ENCODE peak calls at places on chromosomes 16 and 17, in nine cellular contexts. One of them, this sample, is unnamed. For H3K4me1, the result is how much of the 10 kb centered on the place peaks cover.

GRCh38 chr17:48612854-48613691 is 2.0 kb downstream of the HOXB8 start:
- DNase-seq in stomach: no peak
- DNase-seq in spleen: peak
- DNase-seq in body of pancreas: no peak
- DNase-seq in A549: peak
- DNase-seq in IMR-90: peak
- DNase-seq in prostate gland: no peak
- DNase-seq in vagina: no peak
- DNase-seq in HCT116: no peak
- DNase-seq in this sample: no peak

GRCh38 chr17:62916684-62917571 is 49.1 kb upstream of the TANC2 start:
- DNase-seq in A549: no peak
- DNase-seq in IMR-90: peak
- DNase-seq in prostate gland: no peak
- DNase-seq in body of pancreas: no peak
- DNase-seq in spleen: no peak
- DNase-seq in stomach: no peak
- DNase-seq in vagina: peak
- DNase-seq in HCT116: no peak
- DNase-seq in this sample: no peak

GRCh38 chr16:48057085-48057484 is 98.7 kb downstream of the ABCC12 start:
- DNase-seq in IMR-90: peak
- DNase-seq in vagina: no peak
- DNase-seq in stomach: no peak
- DNase-seq in HCT116: no peak
- DNase-seq in body of pancreas: no peak
- DNase-seq in spleen: no peak
- DNase-seq in prostate gland: no peak
- DNase-seq in A549: no peak
- DNase-seq in this sample: no peak

GRCh38 chr17:10171581-10171981 is 26.8 kb downstream of the GAS7 start:
- DNase-seq in A549: no peak
- DNase-seq in vagina: no peak
- DNase-seq in HCT116: no peak
- DNase-seq in stomach: no peak
- DNase-seq in prostate gland: no peak
- DNase-seq in IMR-90: peak
- DNase-seq in body of pancreas: no peak
- DNase-seq in spleen: no peak
- DNase-seq in this sample: no peak

GRCh38 chr17:68509151-68510057 is 2.8 kb upstream of the PRKAR1A start:
- DNase-seq in body of pancreas: peak
- DNase-seq in stomach: no peak
- DNase-seq in vagina: no peak
- DNase-seq in HCT116: no peak
- DNase-seq in prostate gland: no peak
- DNase-seq in spleen: peak
- DNase-seq in A549: no peak
- DNase-seq in IMR-90: no peak
- DNase-seq in this sample: no peak

GRCh38 chr17:74390680-74391653 is 23.7 kb downstream of the GPR142 start:
- DNase-seq in IMR-90: no peak
- DNase-seq in body of pancreas: no peak
- DNase-seq in prostate gland: no peak
- DNase-seq in HCT116: no peak
- DNase-seq in stomach: no peak
- DNase-seq in spleen: no peak
- DNase-seq in A549: no peak
- DNase-seq in vagina: no peak
- DNase-seq in this sample: no peak

GRCh38 chr17:79831367-79832210 is 7.7 kb downstream of the CBX4 start:
- DNase-seq in vagina: no peak
- DNase-seq in prostate gland: peak
- DNase-seq in HCT116: no peak
- DNase-seq in A549: peak
- DNase-seq in spleen: peak
- DNase-seq in stomach: peak
- DNase-seq in IMR-90: no peak
- DNase-seq in body of pancreas: peak
- DNase-seq in this sample: no peak

GRCh38 chr16:66290431-66290830 is 76.1 kb upstream of the CDH5 start:
- DNase-seq in spleen: no peak
- DNase-seq in stomach: no peak
- DNase-seq in HCT116: no peak
- DNase-seq in A549: no peak
- DNase-seq in prostate gland: no peak
- DNase-seq in body of pancreas: no peak
- DNase-seq in IMR-90: no peak
- DNase-seq in vagina: peak
- DNase-seq in this sample: no peak

GRCh38 chr16:69240336-69240735 is 53.4 kb downstream of the SNTB2 start:
- DNase-seq in vagina: no peak
- DNase-seq in IMR-90: peak
- DNase-seq in A549: no peak
- DNase-seq in stomach: no peak
- DNase-seq in spleen: no peak
- DNase-seq in prostate gland: no peak
- DNase-seq in body of pancreas: no peak
- DNase-seq in HCT116: no peak
- DNase-seq in this sample: no peak

GRCh38 chr17:56468840-56469239 is 124.7 kb upstream of the NOG start:
- DNase-seq in vagina: no peak
- DNase-seq in stomach: no peak
- DNase-seq in prostate gland: no peak
- DNase-seq in HCT116: no peak
- DNase-seq in body of pancreas: no peak
- DNase-seq in IMR-90: no peak
- DNase-seq in A549: no peak
- DNase-seq in spleen: no peak
- DNase-seq in this sample: no peak

GRCh38 chr16:55489119-55489955 is 10.3 kb downstream of the MMP2 start:
- DNase-seq in spleen: no peak
- DNase-seq in body of pancreas: no peak
- DNase-seq in vagina: no peak
- DNase-seq in prostate gland: no peak
- DNase-seq in IMR-90: no peak
- DNase-seq in A549: no peak
- DNase-seq in stomach: no peak
- DNase-seq in HCT116: no peak
- DNase-seq in this sample: no peak

GRCh38 chr16:11498683-11499082 is 88.0 kb downstream of the LITAF start:
- DNase-seq in vagina: no peak
- DNase-seq in A549: no peak
- DNase-seq in stomach: no peak
- DNase-seq in spleen: no peak
- DNase-seq in IMR-90: no peak
- DNase-seq in body of pancreas: peak
- DNase-seq in HCT116: no peak
- DNase-seq in prostate gland: no peak
- DNase-seq in this sample: no peak

GRCh38 chr16:81581107-81581506 is 136.5 kb downstream of the CMIP start:
- DNase-seq in IMR-90: no peak
- DNase-seq in A549: no peak
- DNase-seq in vagina: peak
- DNase-seq in body of pancreas: no peak
- DNase-seq in HCT116: no peak
- DNase-seq in spleen: no peak
- DNase-seq in prostate gland: peak
- DNase-seq in stomach: peak
- DNase-seq in this sample: no peak

DNA sequence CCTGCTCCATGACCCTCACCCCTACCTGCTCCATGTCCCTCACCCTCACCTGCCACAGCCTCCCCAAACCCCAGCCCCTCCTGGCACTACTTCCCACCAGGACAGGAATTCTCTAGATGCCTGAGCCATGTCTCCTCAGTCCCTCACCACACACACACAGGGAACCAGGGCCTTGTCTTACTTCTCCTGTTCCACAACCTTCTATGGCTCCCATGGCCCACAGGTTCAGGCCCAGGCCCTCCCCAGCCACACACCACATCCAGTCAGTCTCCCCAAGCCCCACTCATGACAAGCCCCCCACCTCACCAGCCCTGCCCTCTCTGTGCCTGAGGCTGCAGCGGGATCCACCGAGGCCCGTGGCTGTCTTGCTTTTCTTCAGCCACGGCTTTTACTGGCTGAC is 3.1 kb upstream of the UBE2I start:
- DNase-seq in body of pancreas: no peak
- DNase-seq in vagina: no peak
- DNase-seq in A549: no peak
- DNase-seq in HCT116: no peak
- DNase-seq in spleen: no peak
- DNase-seq in IMR-90: no peak
- DNase-seq in stomach: no peak
- DNase-seq in prostate gland: no peak
- DNase-seq in this sample: no peak
- H3K4me1 ChIP-seq in body of pancreas: under half
- H3K4me1 ChIP-seq in vagina: under half
- H3K4me1 ChIP-seq in A549: under half
- H3K4me1 ChIP-seq in HCT116: under half
- H3K4me1 ChIP-seq in spleen: under half
- H3K4me1 ChIP-seq in IMR-90: under half
- H3K4me1 ChIP-seq in stomach: under half
- H3K4me1 ChIP-seq in prostate gland: under half
- H3K4me1 ChIP-seq in this sample: under half

GRCh38 chr17:18378205-18378505 is 577 bp downstream of the EVPLL start:
- DNase-seq in vagina: no peak
- DNase-seq in A549: no peak
- DNase-seq in IMR-90: no peak
- DNase-seq in prostate gland: no peak
- DNase-seq in stomach: no peak
- DNase-seq in HCT116: no peak
- DNase-seq in body of pancreas: no peak
- DNase-seq in spleen: no peak
- DNase-seq in this sample: no peak
- TF ChIP-seq POLR2A in vagina: no peak
- TF ChIP-seq POLR2A in A549: no peak
- TF ChIP-seq POLR2A in IMR-90: no peak
- TF ChIP-seq POLR2A in prostate gland: no peak
- TF ChIP-seq POLR2A in stomach: no peak
- TF ChIP-seq POLR2A in HCT116: no peak
- TF ChIP-seq POLR2A in body of pancreas: no peak
- TF ChIP-seq POLR2A in spleen: no peak
- TF ChIP-seq POLR2A in this sample: no peak

DNA sequence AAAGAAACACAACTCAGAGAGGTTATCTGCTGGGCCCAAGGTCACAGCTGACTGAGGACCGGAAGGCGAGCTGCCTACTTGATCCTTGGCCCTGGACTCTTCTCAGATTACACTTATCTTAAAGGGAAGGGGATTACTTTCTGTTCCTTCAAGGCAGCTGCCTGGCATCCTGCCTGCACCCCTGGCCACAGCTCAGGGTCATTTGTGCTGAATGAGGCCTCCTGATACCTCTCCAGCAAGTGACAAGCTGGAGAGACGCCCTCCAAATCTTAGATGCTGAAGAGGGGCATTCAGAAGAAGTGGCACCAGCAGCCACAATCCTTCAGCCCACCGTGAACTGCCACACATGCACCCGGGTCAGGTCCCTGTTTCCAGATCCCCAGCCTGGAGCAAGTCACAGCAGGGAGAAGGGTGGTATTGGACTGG is 3.4 kb downstream of the LRRC75A start:
- DNase-seq in stomach: peak
- DNase-seq in A549: no peak
- DNase-seq in HCT116: no peak
- DNase-seq in IMR-90: no peak
- DNase-seq in body of pancreas: peak
- DNase-seq in prostate gland: no peak
- DNase-seq in vagina: no peak
- DNase-seq in spleen: no peak
- DNase-seq in this sample: no peak
- H3K27ac ChIP-seq in stomach: no peak
- H3K27ac ChIP-seq in A549: no peak
- H3K27ac ChIP-seq in HCT116: no peak
- H3K27ac ChIP-seq in IMR-90: no peak
- H3K27ac ChIP-seq in body of pancreas: no peak
- H3K27ac ChIP-seq in prostate gland: no peak
- H3K27ac ChIP-seq in vagina: no peak
- H3K27ac ChIP-seq in spleen: peak
- H3K27ac ChIP-seq in this sample: no peak

GRCh38 chr17:77304051-77304745 is 163.4 kb downstream of the SEC14L1 start:
- DNase-seq in A549: no peak
- DNase-seq in body of pancreas: no peak
- DNase-seq in vagina: no peak
- DNase-seq in IMR-90: no peak
- DNase-seq in stomach: no peak
- DNase-seq in prostate gland: no peak
- DNase-seq in HCT116: no peak
- DNase-seq in spleen: no peak
- DNase-seq in this sample: no peak

GRCh38 chr17:77306790-77307478 is 166.2 kb downstream of the SEC14L1 start:
- DNase-seq in prostate gland: no peak
- DNase-seq in A549: peak
- DNase-seq in body of pancreas: peak
- DNase-seq in vagina: no peak
- DNase-seq in stomach: no peak
- DNase-seq in spleen: no peak
- DNase-seq in IMR-90: no peak
- DNase-seq in HCT116: no peak
- DNase-seq in this sample: no peak

GRCh38 chr17:77306048-77306789 is 165.4 kb downstream of the SEC14L1 start:
- DNase-seq in A549: no peak
- DNase-seq in body of pancreas: no peak
- DNase-seq in stomach: no peak
- DNase-seq in spleen: no peak
- DNase-seq in prostate gland: no peak
- DNase-seq in HCT116: no peak
- DNase-seq in IMR-90: no peak
- DNase-seq in vagina: no peak
- DNase-seq in this sample: no peak

GRCh38 chr17:77303620-77304019 is 162.9 kb downstream of the SEC14L1 start:
- DNase-seq in IMR-90: peak
- DNase-seq in spleen: no peak
- DNase-seq in body of pancreas: no peak
- DNase-seq in A549: no peak
- DNase-seq in vagina: no peak
- DNase-seq in HCT116: no peak
- DNase-seq in prostate gland: no peak
- DNase-seq in stomach: no peak
- DNase-seq in this sample: no peak

DNA sequence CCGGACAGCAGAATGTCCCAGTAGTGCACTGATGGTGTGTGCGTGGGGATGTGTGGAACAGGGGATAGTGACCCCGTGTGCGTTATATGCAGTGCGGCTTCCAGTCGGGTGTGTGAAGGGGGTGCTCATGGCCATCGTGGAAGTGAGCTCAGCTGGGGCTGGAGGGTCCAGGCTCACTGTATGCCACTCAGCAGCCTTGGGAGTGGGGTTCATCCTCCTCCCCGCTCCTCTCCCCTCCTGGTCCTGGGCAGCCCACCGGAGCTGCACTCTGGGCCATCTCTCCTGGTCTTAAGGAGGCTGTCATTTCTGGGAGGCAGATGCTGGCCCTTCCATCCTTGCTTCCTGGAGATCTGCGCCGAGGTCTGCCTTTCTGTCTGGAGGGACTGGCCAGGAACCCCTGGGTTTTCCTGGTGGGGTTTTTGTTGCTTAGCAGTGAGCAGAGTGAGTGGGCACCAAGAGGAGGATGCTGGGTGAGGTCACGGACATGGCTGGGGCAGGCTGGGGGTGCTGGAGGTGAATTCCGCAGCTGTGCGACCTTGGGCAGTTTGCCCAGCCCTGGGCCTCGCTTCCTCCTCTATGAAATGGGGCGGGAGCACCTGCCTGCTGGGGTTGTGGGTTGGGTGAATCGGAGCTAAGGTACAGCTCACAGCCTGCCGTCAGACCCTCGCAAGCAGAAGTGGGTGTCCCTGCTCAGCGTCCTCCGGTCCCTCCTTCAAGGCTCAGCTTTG is 164.1 kb downstream of the SEC14L1 start:
- DNase-seq in A549: no peak
- DNase-seq in vagina: no peak
- DNase-seq in body of pancreas: peak
- DNase-seq in HCT116: no peak
- DNase-seq in IMR-90: no peak
- DNase-seq in stomach: peak
- DNase-seq in spleen: no peak
- DNase-seq in prostate gland: no peak
- DNase-seq in this sample: no peak
- H3K4me1 ChIP-seq in A549: half or more
- H3K4me1 ChIP-seq in vagina: half or more
- H3K4me1 ChIP-seq in body of pancreas: under half
- H3K4me1 ChIP-seq in HCT116: half or more
- H3K4me1 ChIP-seq in IMR-90: under half
- H3K4me1 ChIP-seq in stomach: under half
- H3K4me1 ChIP-seq in spleen: under half
- H3K4me1 ChIP-seq in prostate gland: under half
- H3K4me1 ChIP-seq in this sample: under half

This sample was measured in esophagus squamous epithelium.